ENCODE peak calls at places on chromosomes 13 and 19, in seven cellular contexts. One of them, this sample, is unnamed.

GRCh38 chr13:51033431-51034185 is 77.5 kb downstream of the C13orf42 start:
- DNase-seq in fibroblast of pulmonary artery: no peak
- DNase-seq in HFF-Myc: no peak
- DNase-seq in astrocyte of the spinal cord: no peak
- DNase-seq in prostate gland: no peak
- DNase-seq in tibial nerve: no peak
- DNase-seq in GM12865: no peak
- DNase-seq in this sample: no peak

GRCh38 chr19:3464797-3465235 is 15.5 kb downstream of the SMIM24 start:
- DNase-seq in astrocyte of the spinal cord: no peak
- DNase-seq in prostate gland: no peak
- DNase-seq in tibial nerve: no peak
- DNase-seq in fibroblast of pulmonary artery: no peak
- DNase-seq in GM12865: no peak
- DNase-seq in HFF-Myc: no peak
- DNase-seq in this sample: no peak

GRCh38 chr19:18308051-18308947 is 14.6 kb downstream of the LSM4 start:
- DNase-seq in prostate gland: no peak
- DNase-seq in tibial nerve: no peak
- DNase-seq in astrocyte of the spinal cord: no peak
- DNase-seq in fibroblast of pulmonary artery: no peak
- DNase-seq in GM12865: no peak
- DNase-seq in HFF-Myc: no peak
- DNase-seq in this sample: no peak

GRCh38 chr19:28881616-28882015 is 331.3 kb downstream of the UQCRFS1 start:
- DNase-seq in prostate gland: no peak
- DNase-seq in tibial nerve: no peak
- DNase-seq in astrocyte of the spinal cord: no peak
- DNase-seq in fibroblast of pulmonary artery: no peak
- DNase-seq in GM12865: peak
- DNase-seq in HFF-Myc: no peak
- DNase-seq in this sample: no peak

GRCh38 chr13:98365291-98365690 is 188.2 kb upstream of the RNF113B start:
- DNase-seq in astrocyte of the spinal cord: no peak
- DNase-seq in GM12865: no peak
- DNase-seq in fibroblast of pulmonary artery: no peak
- DNase-seq in HFF-Myc: no peak
- DNase-seq in tibial nerve: no peak
- DNase-seq in prostate gland: no peak
- DNase-seq in this sample: no peak

GRCh38 chr13:42232671-42233070 is 39.3 kb upstream of the AKAP11 start:
- DNase-seq in HFF-Myc: no peak
- DNase-seq in astrocyte of the spinal cord: no peak
- DNase-seq in GM12865: no peak
- DNase-seq in tibial nerve: no peak
- DNase-seq in fibroblast of pulmonary artery: no peak
- DNase-seq in prostate gland: no peak
- DNase-seq in this sample: no peak

GRCh38 chr19:17070912-17071311 is 4.3 kb downstream of the HAUS8 start:
- DNase-seq in fibroblast of pulmonary artery: no peak
- DNase-seq in GM12865: no peak
- DNase-seq in prostate gland: no peak
- DNase-seq in astrocyte of the spinal cord: no peak
- DNase-seq in HFF-Myc: no peak
- DNase-seq in tibial nerve: no peak
- DNase-seq in this sample: no peak

GRCh38 chr13:104408733-104409132 is 1342.5 kb upstream of the SLC10A2 start:
- DNase-seq in prostate gland: no peak
- DNase-seq in HFF-Myc: no peak
- DNase-seq in tibial nerve: no peak
- DNase-seq in fibroblast of pulmonary artery: peak
- DNase-seq in GM12865: no peak
- DNase-seq in astrocyte of the spinal cord: peak
- DNase-seq in this sample: no peak

GRCh38 chr13:98783856-98784478 is 31.5 kb upstream of the SLC15A1 start:
- DNase-seq in prostate gland: no peak
- DNase-seq in fibroblast of pulmonary artery: no peak
- DNase-seq in tibial nerve: no peak
- DNase-seq in astrocyte of the spinal cord: no peak
- DNase-seq in GM12865: no peak
- DNase-seq in HFF-Myc: no peak
- DNase-seq in this sample: no peak

GRCh38 chr19:7698583-7698982 is 3.3 kb downstream of the FCER2 start:
- DNase-seq in HFF-Myc: no peak
- DNase-seq in prostate gland: no peak
- DNase-seq in fibroblast of pulmonary artery: no peak
- DNase-seq in tibial nerve: no peak
- DNase-seq in GM12865: no peak
- DNase-seq in astrocyte of the spinal cord: no peak
- DNase-seq in this sample: no peak

GRCh38 chr19:7701049-7701653 is 780 bp downstream of the FCER2 start:
- DNase-seq in tibial nerve: no peak
- DNase-seq in astrocyte of the spinal cord: no peak
- DNase-seq in GM12865: peak
- DNase-seq in prostate gland: no peak
- DNase-seq in HFF-Myc: no peak
- DNase-seq in fibroblast of pulmonary artery: no peak
- DNase-seq in this sample: no peak

GRCh38 chr19:7699003-7699402 is 2.9 kb downstream of the FCER2 start:
- DNase-seq in tibial nerve: no peak
- DNase-seq in prostate gland: no peak
- DNase-seq in GM12865: no peak
- DNase-seq in astrocyte of the spinal cord: no peak
- DNase-seq in HFF-Myc: no peak
- DNase-seq in fibroblast of pulmonary artery: no peak
- DNase-seq in this sample: no peak

GRCh38 chr19:7699422-7700127 is 2.4 kb downstream of the FCER2 start:
- DNase-seq in fibroblast of pulmonary artery: no peak
- DNase-seq in prostate gland: no peak
- DNase-seq in astrocyte of the spinal cord: no peak
- DNase-seq in GM12865: peak
- DNase-seq in tibial nerve: no peak
- DNase-seq in HFF-Myc: no peak
- DNase-seq in this sample: no peak

GRCh38 chr19:7700128-7700470 is 1.8 kb downstream of the FCER2 start:
- DNase-seq in fibroblast of pulmonary artery: no peak
- DNase-seq in GM12865: peak
- DNase-seq in tibial nerve: no peak
- DNase-seq in astrocyte of the spinal cord: no peak
- DNase-seq in prostate gland: no peak
- DNase-seq in HFF-Myc: no peak
- DNase-seq in this sample: no peak
- H3K4me3 ChIP-seq in fibroblast of pulmonary artery: no peak
- H3K4me3 ChIP-seq in GM12865: peak
- H3K4me3 ChIP-seq in tibial nerve: no peak
- H3K4me3 ChIP-seq in astrocyte of the spinal cord: no peak
- H3K4me3 ChIP-seq in prostate gland: no peak
- H3K4me3 ChIP-seq in HFF-Myc: no peak
- H3K4me3 ChIP-seq in this sample: no peak

GRCh38 chr19:35856546-35857149 is at the start of gene KIRREL2:
- DNase-seq in tibial nerve: no peak
- DNase-seq in HFF-Myc: no peak
- DNase-seq in GM12865: no peak
- DNase-seq in fibroblast of pulmonary artery: no peak
- DNase-seq in astrocyte of the spinal cord: no peak
- DNase-seq in prostate gland: no peak
- DNase-seq in this sample: no peak
- TF ChIP-seq CTCF in tibial nerve: no peak
- TF ChIP-seq CTCF in HFF-Myc: no peak
- TF ChIP-seq CTCF in GM12865: no peak
- TF ChIP-seq CTCF in fibroblast of pulmonary artery: no peak
- TF ChIP-seq CTCF in astrocyte of the spinal cord: no peak
- TF ChIP-seq CTCF in prostate gland: no peak
- TF ChIP-seq CTCF in this sample: no peak

GRCh38 chr19:57651654-57651996 is 17.1 kb upstream of the ZSCAN4 start:
- DNase-seq in tibial nerve: no peak
- DNase-seq in HFF-Myc: no peak
- DNase-seq in astrocyte of the spinal cord: no peak
- DNase-seq in GM12865: no peak
- DNase-seq in fibroblast of pulmonary artery: no peak
- DNase-seq in prostate gland: no peak
- DNase-seq in this sample: no peak
- H3K4me3 ChIP-seq in tibial nerve: no peak
- H3K4me3 ChIP-seq in HFF-Myc: no peak
- H3K4me3 ChIP-seq in astrocyte of the spinal cord: no peak
- H3K4me3 ChIP-seq in GM12865: no peak
- H3K4me3 ChIP-seq in fibroblast of pulmonary artery: no peak
- H3K4me3 ChIP-seq in prostate gland: no peak
- H3K4me3 ChIP-seq in this sample: no peak

GRCh38 chr13:110312669-110313031 is 5.6 kb downstream of the COL4A2 start:
- DNase-seq in tibial nerve: no peak
- DNase-seq in fibroblast of pulmonary artery: peak
- DNase-seq in HFF-Myc: no peak
- DNase-seq in prostate gland: no peak
- DNase-seq in astrocyte of the spinal cord: peak
- DNase-seq in GM12865: no peak
- DNase-seq in this sample: no peak
- TF ChIP-seq CTCF in tibial nerve: no peak
- TF ChIP-seq CTCF in fibroblast of pulmonary artery: peak
- TF ChIP-seq CTCF in HFF-Myc: no peak
- TF ChIP-seq CTCF in prostate gland: no peak
- TF ChIP-seq CTCF in astrocyte of the spinal cord: no peak
- TF ChIP-seq CTCF in GM12865: no peak
- TF ChIP-seq CTCF in this sample: no peak

DNA sequence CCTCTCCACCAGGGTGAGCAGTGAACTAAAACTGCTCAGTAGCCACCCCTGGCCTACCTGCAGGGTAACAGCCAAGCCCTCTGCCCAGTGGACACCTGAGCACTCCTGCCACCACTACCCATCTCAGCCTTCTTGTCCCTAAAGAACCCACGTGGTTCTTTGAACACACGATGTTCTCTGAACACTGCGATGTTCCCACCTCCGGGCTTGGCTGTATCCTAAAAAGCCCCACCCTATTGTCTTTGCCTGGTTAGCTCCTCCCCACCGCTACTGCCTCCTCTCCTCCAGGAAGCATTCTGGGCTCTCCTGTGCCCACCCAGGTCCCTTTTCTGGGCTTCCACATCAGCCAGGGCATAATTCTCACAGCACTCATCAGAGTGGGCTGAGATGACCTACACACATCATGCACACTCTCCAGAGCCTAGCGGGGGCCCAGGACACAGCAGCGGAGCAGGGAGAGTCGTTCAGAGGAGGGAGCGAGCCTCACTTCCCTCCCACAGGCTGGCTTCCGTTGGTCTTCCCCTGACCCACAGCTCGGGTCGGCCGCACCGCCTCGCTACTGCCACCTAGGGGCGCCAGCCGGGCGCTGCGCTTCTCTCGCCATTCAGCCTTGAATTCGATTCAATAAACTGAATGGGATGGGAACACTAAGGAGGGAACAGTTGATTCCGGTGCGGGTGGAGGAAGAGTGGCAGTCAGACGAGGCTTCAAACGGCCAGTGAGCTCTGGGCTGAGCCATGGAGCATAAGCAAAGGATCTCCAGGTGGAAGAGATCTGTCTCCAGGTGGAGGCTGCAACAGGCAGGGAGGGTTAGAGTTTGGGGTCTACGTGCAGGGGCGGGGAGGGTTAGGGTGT is 3.2 kb downstream of the ELAVL1 start:
- DNase-seq in HFF-Myc: peak
- DNase-seq in fibroblast of pulmonary artery: peak
- DNase-seq in GM12865: peak
- DNase-seq in tibial nerve: peak
- DNase-seq in prostate gland: peak
- DNase-seq in astrocyte of the spinal cord: peak
- DNase-seq in this sample: no peak
- H3K4me3 ChIP-seq in HFF-Myc: peak
- H3K4me3 ChIP-seq in fibroblast of pulmonary artery: peak
- H3K4me3 ChIP-seq in GM12865: peak
- H3K4me3 ChIP-seq in tibial nerve: peak
- H3K4me3 ChIP-seq in prostate gland: no peak
- H3K4me3 ChIP-seq in astrocyte of the spinal cord: peak
- H3K4me3 ChIP-seq in this sample: peak

GRCh38 chr13:73800011-73800410 is 334.2 kb downstream of the KLF12 start:
- DNase-seq in astrocyte of the spinal cord: no peak
- DNase-seq in GM12865: no peak
- DNase-seq in tibial nerve: no peak
- DNase-seq in fibroblast of pulmonary artery: no peak
- DNase-seq in prostate gland: no peak
- DNase-seq in HFF-Myc: no peak
- DNase-seq in this sample: no peak
- TF ChIP-seq CTCF in astrocyte of the spinal cord: no peak
- TF ChIP-seq CTCF in GM12865: no peak
- TF ChIP-seq CTCF in tibial nerve: no peak
- TF ChIP-seq CTCF in fibroblast of pulmonary artery: no peak
- TF ChIP-seq CTCF in prostate gland: no peak
- TF ChIP-seq CTCF in HFF-Myc: no peak
- TF ChIP-seq CTCF in this sample: no peak

GRCh38 chr13:40974460-40975407 is 44.4 kb downstream of the ELF1 start:
- DNase-seq in tibial nerve: no peak
- DNase-seq in HFF-Myc: no peak
- DNase-seq in fibroblast of pulmonary artery: peak
- DNase-seq in prostate gland: no peak
- DNase-seq in astrocyte of the spinal cord: peak
- DNase-seq in GM12865: peak
- DNase-seq in this sample: peak
- H3K4me3 ChIP-seq in tibial nerve: no peak
- H3K4me3 ChIP-seq in HFF-Myc: no peak
- H3K4me3 ChIP-seq in fibroblast of pulmonary artery: no peak
- H3K4me3 ChIP-seq in prostate gland: no peak
- H3K4me3 ChIP-seq in astrocyte of the spinal cord: no peak
- H3K4me3 ChIP-seq in GM12865: peak
- H3K4me3 ChIP-seq in this sample: no peak

GRCh38 chr19:45929247-45929646 is 14.7 kb upstream of the NANOS2 start:
- DNase-seq in astrocyte of the spinal cord: no peak
- DNase-seq in HFF-Myc: no peak
- DNase-seq in fibroblast of pulmonary artery: no peak
- DNase-seq in GM12865: no peak
- DNase-seq in tibial nerve: no peak
- DNase-seq in prostate gland: no peak
- DNase-seq in this sample: no peak
- TF ChIP-seq CTCF in astrocyte of the spinal cord: no peak
- TF ChIP-seq CTCF in HFF-Myc: no peak
- TF ChIP-seq CTCF in fibroblast of pulmonary artery: no peak
- TF ChIP-seq CTCF in GM12865: no peak
- TF ChIP-seq CTCF in tibial nerve: no peak
- TF ChIP-seq CTCF in prostate gland: no peak
- TF ChIP-seq CTCF in this sample: no peak

GRCh38 chr13:113153810-113154748 is 4.4 kb upstream of the PROZ start:
- DNase-seq in prostate gland: peak
- DNase-seq in astrocyte of the spinal cord: peak
- DNase-seq in fibroblast of pulmonary artery: peak
- DNase-seq in GM12865: peak
- DNase-seq in tibial nerve: peak
- DNase-seq in HFF-Myc: no peak
- DNase-seq in this sample: no peak

GRCh38 chr13:113152894-113153809 is 5.3 kb upstream of the PROZ start:
- DNase-seq in fibroblast of pulmonary artery: peak
- DNase-seq in prostate gland: peak
- DNase-seq in astrocyte of the spinal cord: peak
- DNase-seq in HFF-Myc: no peak
- DNase-seq in GM12865: peak
- DNase-seq in tibial nerve: peak
- DNase-seq in this sample: no peak

GRCh38 chr13:113150545-113151365 is 7.7 kb upstream of the PROZ start:
- DNase-seq in GM12865: no peak
- DNase-seq in HFF-Myc: no peak
- DNase-seq in prostate gland: no peak
- DNase-seq in astrocyte of the spinal cord: no peak
- DNase-seq in tibial nerve: no peak
- DNase-seq in fibroblast of pulmonary artery: no peak
- DNase-seq in this sample: no peak

GRCh38 chr13:113149711-113150544 is 8.5 kb upstream of the PROZ start:
- DNase-seq in fibroblast of pulmonary artery: no peak
- DNase-seq in GM12865: no peak
- DNase-seq in astrocyte of the spinal cord: no peak
- DNase-seq in HFF-Myc: no peak
- DNase-seq in prostate gland: no peak
- DNase-seq in tibial nerve: no peak
- DNase-seq in this sample: no peak

GRCh38 chr13:113151745-113152707 is 6.4 kb upstream of the PROZ start:
- DNase-seq in prostate gland: no peak
- DNase-seq in HFF-Myc: no peak
- DNase-seq in tibial nerve: no peak
- DNase-seq in GM12865: no peak
- DNase-seq in astrocyte of the spinal cord: peak
- DNase-seq in fibroblast of pulmonary artery: peak
- DNase-seq in this sample: no peak
- H3K4me3 ChIP-seq in prostate gland: no peak
- H3K4me3 ChIP-seq in HFF-Myc: no peak
- H3K4me3 ChIP-seq in tibial nerve: no peak
- H3K4me3 ChIP-seq in GM12865: no peak
- H3K4me3 ChIP-seq in astrocyte of the spinal cord: no peak
- H3K4me3 ChIP-seq in fibroblast of pulmonary artery: no peak
- H3K4me3 ChIP-seq in this sample: no peak

This sample was measured in LNCaP clone FGC.